ENCODE peak calls at places on chromosomes 6 and 20, in eight cellular contexts. A is nephron progenitor cell, E is heart right ventricle, T is cardiac fibroblast, P is pancreas, F is suprapubic skin, M is fibroblast of lung, D is neural progenitor cell. W is an unnamed sample.

GRCh38 chr20:49501917-49502316 is 19.4 kb upstream of the KCNB1 start:
- DNase-seq in M (peak; percentile 43), F (peak; percentile 4), E (no peak), A (no peak), P (no peak), D (peak; percentile 21), T (peak; percentile 50), W (no peak)

GRCh38 chr6:164108869-164109769 is 694.6 kb downstream of the QKI start:
- DNase-seq in D (no peak), A (no peak), E (peak; percentile 91), T (peak; percentile 57), F (peak; percentile 90), P (peak; percentile 16), M (peak; percentile 75), W (peak; percentile 93)

GRCh38 chr6:54058236-54058635 is 53.0 kb upstream of the MLIP start:
- DNase-seq in F (no peak), D (no peak), A (no peak), M (no peak), P (no peak), E (peak; percentile 41), T (no peak), W (no peak)

GRCh38 chr6:95364016-95364604 is 213.2 kb upstream of the MANEA start:
- DNase-seq in M (peak; percentile 2), E (no peak), D (peak; percentile 60), A (no peak), T (peak; percentile 31), P (no peak), F (no peak), W (peak; percentile 27)

GRCh38 chr6:50657513-50657912 is 55.8 kb upstream of the TFAP2D start:
- DNase-seq in D (no peak), T (no peak), P (no peak), M (no peak), E (no peak), A (no peak), F (no peak), W (no peak)

GRCh38 chr6:47512872-47513271 is 35.3 kb downstream of the CD2AP start:
- DNase-seq in M (no peak), A (no peak), D (no peak), E (no peak), F (no peak), T (peak; percentile 3), P (no peak), W (peak; percentile 3)

GRCh38 chr6:6556738-6557503 is 31.6 kb upstream of the LY86 start:
- DNase-seq in P (peak; percentile 58), D (peak; percentile 72), M (no peak), F (no peak), T (peak; percentile 31), A (peak; percentile 65), E (peak; percentile 49), W (peak; percentile 74)

GRCh38 chr20:12638633-12639360 is 370.0 kb upstream of the SPTLC3 start:
- DNase-seq in M (no peak), F (no peak), T (no peak), E (no peak), D (peak; percentile 45), P (no peak), A (no peak), W (no peak)

GRCh38 chr20:53186630-53187029 is 214.5 kb downstream of the TSHZ2 start:
- DNase-seq in F (no peak), M (peak; percentile 7), P (no peak), T (no peak), A (peak; percentile 11), E (no peak), D (peak; percentile 24), W (no peak)

GRCh38 chr6:149845549-149845948 is 18.6 kb downstream of the LRP11 start:
- DNase-seq in P (no peak), D (no peak), F (no peak), M (no peak), E (no peak), A (no peak), T (no peak), W (no peak)

GRCh38 chr20:7650481-7650880 is 289.8 kb downstream of the HAO1 start:
- DNase-seq in D (peak; percentile 3), T (peak; percentile 69), P (no peak), F (no peak), M (peak; percentile 95), E (peak; percentile 41), A (no peak), W (no peak)

GRCh38 chr6:39309942-39310531 is 4.2 kb downstream of the KCNK17 start:
- DNase-seq in M (peak; percentile 44), T (peak; percentile 75), D (peak; percentile 85), A (peak; percentile 82), P (peak; percentile 63), F (peak; percentile 72), E (peak; percentile 53), W (peak; percentile 78)

GRCh38 chr6:9620263-9620662 is 794.6 kb downstream of the TFAP2A start:
- DNase-seq in E (no peak), T (no peak), M (peak; percentile 57), P (no peak), F (no peak), A (no peak), D (no peak), W (peak; percentile 9)

GRCh38 chr6:89346433-89346832 is 6.1 kb downstream of the UBE2J1 start:
- DNase-seq in D (no peak), P (no peak), T (no peak), A (no peak), E (no peak), F (no peak), M (peak; percentile 42), W (no peak)

GRCh38 chr20:62052336-62052841 is 13.3 kb downstream of the TAF4 start:
- DNase-seq in D (no peak), F (peak; percentile 53), M (no peak), A (no peak), E (no peak), P (no peak), T (no peak), W (no peak)

DNA sequence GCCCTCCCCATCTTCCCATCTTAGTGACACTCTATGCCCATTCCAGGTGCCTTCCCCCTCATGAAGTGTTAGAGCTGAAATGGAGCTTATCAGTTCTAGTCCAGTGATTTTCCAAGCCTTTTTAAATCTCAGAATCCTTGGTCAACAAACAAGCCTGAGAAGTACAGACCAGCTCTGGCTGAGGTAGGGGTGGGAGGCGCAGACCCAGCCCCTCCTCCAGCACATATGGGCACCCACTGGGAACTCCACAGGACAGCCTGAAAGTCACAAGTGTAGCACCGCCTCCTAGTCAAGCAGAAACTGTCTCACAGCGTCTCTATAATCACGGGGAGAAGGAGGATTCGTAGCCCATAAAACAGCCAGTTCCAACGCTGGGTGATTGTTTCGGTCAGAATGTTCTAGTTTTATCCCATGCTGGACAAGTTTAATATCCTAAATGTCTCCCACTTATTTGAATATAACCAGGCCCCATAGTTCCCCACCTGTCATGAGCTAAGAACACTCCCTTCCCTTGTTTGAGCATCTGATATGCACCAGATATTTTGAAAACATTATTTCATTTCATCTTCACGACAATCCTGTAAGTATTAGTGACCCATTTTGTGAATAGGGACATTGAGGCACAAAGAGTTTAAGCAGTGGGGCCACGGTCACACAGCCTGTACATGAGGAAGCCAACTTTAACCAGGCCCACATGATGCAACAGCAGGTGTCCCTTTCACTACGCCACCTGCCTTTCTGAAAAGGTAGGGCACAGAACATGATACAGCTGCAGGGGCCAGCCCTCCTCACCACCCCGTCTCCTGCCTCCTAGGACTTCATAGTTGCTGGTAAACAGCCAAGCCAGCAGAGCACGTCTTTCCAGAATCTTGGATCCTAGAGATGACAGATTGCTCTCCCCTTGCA is 40.1 kb downstream of the TRAF3IP2 start:
- DNase-seq in F (no peak), E (no peak), T (no peak), D (no peak), P (no peak), A (no peak), M (no peak), W (peak; percentile 52)
- TF ChIP-seq CTCF in F (peak; percentile 18), E (no peak), T (no peak), D (peak; percentile 32), P (peak; percentile 13), A (no peak), M (no peak), W (peak; percentile 17)

GRCh38 chr6:156933201-156934053 is 156.2 kb downstream of the ARID1B start:
- DNase-seq in M (no peak), T (no peak), D (peak; percentile 86), E (no peak), P (peak; percentile 69), F (no peak), A (peak; percentile 16), W (no peak)
- TF ChIP-seq CTCF in M (no peak), T (no peak), D (peak; percentile 46), E (no peak), P (no peak), F (no peak), A (no peak), W (no peak)

GRCh38 chr6:27472617-27473400 is at the start of gene ZNF184:
- DNase-seq in F (peak; percentile 96), M (peak; percentile 99), A (peak; percentile 91), T (peak; percentile 98), E (peak; percentile 96), P (peak; percentile 97), D (peak; percentile 98), W (peak; percentile 98)
- TF ChIP-seq CTCF in F (no peak), M (no peak), A (no peak), T (no peak), E (no peak), P (no peak), D (peak; percentile 15), W (peak; percentile 17)

DNA sequence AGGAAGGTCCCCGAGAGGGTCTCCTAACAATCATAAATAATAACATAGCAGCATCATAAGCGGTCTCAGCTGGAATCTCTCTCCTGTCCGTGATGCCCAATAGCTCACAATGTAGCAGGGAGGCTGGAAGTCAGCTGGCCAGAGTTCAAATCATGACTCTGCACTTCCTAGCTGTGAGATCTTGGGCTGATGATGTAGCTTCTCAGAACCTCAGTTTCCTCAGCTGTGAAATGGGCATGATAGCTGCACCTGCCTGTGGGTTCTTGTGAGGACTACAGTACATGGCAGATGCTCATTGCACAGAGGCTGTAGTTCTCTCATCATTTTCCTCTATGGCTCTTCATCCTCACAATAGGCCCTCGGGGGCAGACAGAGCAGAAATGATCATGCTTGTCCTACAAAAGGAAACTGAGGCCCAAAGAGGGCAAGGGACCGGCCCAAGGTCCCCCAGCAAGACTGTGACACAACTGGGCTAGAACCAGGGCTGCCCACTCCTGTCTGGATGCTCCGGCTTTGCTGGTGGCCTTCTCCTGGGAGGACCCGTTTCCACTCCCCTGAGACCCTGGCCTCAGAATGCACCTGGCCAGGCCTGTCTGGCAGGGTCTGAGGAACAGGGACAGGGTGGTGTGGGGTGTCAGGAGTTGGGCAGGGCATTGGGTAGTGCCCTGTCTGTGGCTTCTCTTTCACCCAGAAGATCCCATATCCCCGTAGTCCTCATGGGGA is 17.7 kb downstream of the SLC12A5 start:
- DNase-seq in F (no peak), P (no peak), T (no peak), D (no peak), M (no peak), E (no peak), A (no peak), W (no peak)
- TF ChIP-seq CTCF in F (no peak), P (no peak), T (no peak), D (no peak), M (no peak), E (no peak), A (no peak), W (no peak)

W was measured in MCF 10A.